ENCODE peak calls at places on chromosome 22, in seven cellular contexts. T, Z, P, F, H, Y and B are unnamed samples.

GRCh38 chr22:37659066-37659896 is 758 bp downstream of the PDXP start:
- DNase-seq in T (no peak), Z (no peak), P (no peak), F (no peak), H (no peak), Y (no peak), B (no peak)

GRCh38 chr22:41963453-41964105 is 5.7 kb upstream of the SEPTIN3 start:
- DNase-seq in T (no peak), Z (no peak), P (no peak), F (no peak), H (no peak), Y (no peak), B (no peak)

GRCh38 chr22:47307812-47308211 is 545.4 kb downstream of the TBC1D22A start:
- DNase-seq in T (no peak), Z (no peak), P (no peak), F (no peak), H (no peak), Y (no peak), B (no peak)

GRCh38 chr22:23068096-23068831 is 2.1 kb upstream of the GNAZ start:
- DNase-seq in T (no peak), Z (no peak), P (no peak), F (peak; percentile 11), H (peak; percentile 15), Y (no peak), B (no peak)

GRCh38 chr22:49331878-49332277 is 495.8 kb downstream of the BRD1 start:
- DNase-seq in T (no peak), Z (no peak), P (no peak), F (no peak), H (no peak), Y (no peak), B (no peak)

GRCh38 chr22:49967333-49968241 is 7.0 kb downstream of the PIM3 start:
- DNase-seq in T (peak; percentile 44), Z (no peak), P (no peak), F (peak; percentile 53), H (peak; percentile 33), Y (peak; percentile 7), B (no peak)

GRCh38 chr22:27986459-27986858 is 67.4 kb upstream of the PITPNB start:
- DNase-seq in T (no peak), Z (no peak), P (no peak), F (no peak), H (peak; percentile 19), Y (no peak), B (no peak)

GRCh38 chr22:31818481-31819392 is 64.9 kb downstream of the DEPDC5 start:
- DNase-seq in T (no peak), Z (peak; percentile 12), P (no peak), F (no peak), H (no peak), Y (no peak), B (no peak)

GRCh38 chr22:46587492-46588278 is 32.5 kb upstream of the GRAMD4 start:
- DNase-seq in T (no peak), Z (no peak), P (no peak), F (no peak), H (peak; percentile 28), Y (no peak), B (no peak)

GRCh38 chr22:20021196-20022181 is 579 bp downstream of the TANGO2 start:
- DNase-seq in T (peak; percentile 57), Z (peak; percentile 25), P (no peak), F (no peak), H (no peak), Y (no peak), B (no peak)

GRCh38 chr22:30238661-30239420 is 7.7 kb downstream of the LIF start:
- DNase-seq in T (no peak), Z (no peak), P (peak; percentile 58), F (peak; percentile 71), H (peak; percentile 70), Y (no peak), B (no peak)

GRCh38 chr22:30212363-30212995 is 34.1 kb downstream of the LIF start:
- DNase-seq in T (peak; percentile 87), Z (peak; percentile 60), P (peak; percentile 98), F (peak; percentile 51), H (no peak), Y (no peak), B (peak; percentile 97)

GRCh38 chr22:24989135-24989534 is 36.6 kb downstream of the KIAA1671 start:
- DNase-seq in T (no peak), Z (no peak), P (no peak), F (no peak), H (no peak), Y (no peak), B (no peak)

GRCh38 chr22:31036671-31037550 is 44.2 kb upstream of the SMTN start:
- DNase-seq in T (no peak), Z (no peak), P (no peak), F (peak; percentile 73), H (no peak), Y (no peak), B (no peak)

GRCh38 chr22:22553735-22554134 is 5.3 kb downstream of the PRAME start:
- DNase-seq in T (no peak), Z (no peak), P (no peak), F (no peak), H (no peak), Y (no peak), B (no peak)

GRCh38 chr22:17980638-17981051 is 43.7 kb downstream of the MICAL3 start:
- DNase-seq in T (peak; percentile 40), Z (no peak), P (no peak), F (no peak), H (no peak), Y (no peak), B (no peak)

GRCh38 chr22:50544746-50545253 is 899 bp upstream of the KLHDC7B start:
- DNase-seq in T (peak; percentile 55), Z (no peak), P (no peak), F (no peak), H (no peak), Y (no peak), B (no peak)

GRCh38 chr22:19942886-19943664 is 1.5 kb upstream of the TXNRD2 start:
- DNase-seq in T (no peak), Z (peak; percentile 76), P (peak; percentile 61), F (peak; percentile 52), H (peak; percentile 26), Y (no peak), B (peak; percentile 19)

GRCh38 chr22:49691256-49691655 is 136.4 kb downstream of the BRD1 start:
- DNase-seq in T (no peak), Z (no peak), P (no peak), F (no peak), H (peak; percentile 7), Y (no peak), B (no peak)

GRCh38 chr22:30763815-30764686 is 69.4 kb downstream of the OSBP2 start:
- DNase-seq in T (peak; percentile 52), Z (peak; percentile 55), P (peak; percentile 69), F (no peak), H (peak; percentile 80), Y (no peak), B (peak; percentile 39)

GRCh38 chr22:45585437-45585755 is 82.7 kb downstream of the FBLN1 start:
- DNase-seq in T (no peak), Z (no peak), P (no peak), F (peak; percentile 38), H (no peak), Y (no peak), B (no peak)

GRCh38 chr22:46028069-46028991 is 51.4 kb upstream of the WNT7B start:
- DNase-seq in T (no peak), Z (no peak), P (no peak), F (peak; percentile 20), H (no peak), Y (no peak), B (no peak)

GRCh38 chr22:19663821-19664325 is 50.4 kb upstream of the SEPTIN5 start:
- DNase-seq in T (no peak), Z (no peak), P (no peak), F (peak; percentile 57), H (no peak), Y (no peak), B (no peak)

GRCh38 chr22:36277482-36278291 is 24.8 kb downstream of the APOL1 start:
- DNase-seq in T (no peak), Z (no peak), P (no peak), F (peak; percentile 67), H (peak; percentile 90), Y (no peak), B (no peak)

GRCh38 chr22:50475652-50476002 is 792 bp upstream of the SBF1 start:
- DNase-seq in T (no peak), Z (no peak), P (no peak), F (no peak), H (no peak), Y (no peak), B (no peak)

GRCh38 chr22:49104434-49104833 is 723.2 kb downstream of the BRD1 start:
- DNase-seq in T (no peak), Z (no peak), P (no peak), F (no peak), H (no peak), Y (no peak), B (no peak)

GRCh38 chr22:43163241-43163795 is 12.0 kb downstream of the TSPO start:
- DNase-seq in T (no peak), Z (no peak), P (no peak), F (no peak), H (no peak), Y (no peak), B (no peak)

GRCh38 chr22:39943366-39943765 is 16.8 kb upstream of the TMA7B start:
- DNase-seq in T (no peak), Z (no peak), P (no peak), F (no peak), H (peak; percentile 83), Y (no peak), B (no peak)
- TF ChIP-seq CTCF in T (no peak), Z (no peak), P (no peak), F (no peak), H (peak; percentile 65), Y (no peak), B (no peak)

GRCh38 chr22:44369241-44369652 is 56.5 kb upstream of the SHISAL1 start:
- DNase-seq in T (no peak), Z (no peak), P (no peak), F (no peak), H (peak; percentile 79), Y (no peak), B (no peak)
- TF ChIP-seq CTCF in T (no peak), Z (no peak), P (no peak), F (no peak), H (peak; percentile 74), Y (no peak), B (peak; percentile 21)

GRCh38 chr22:26536056-26536761 is 23.9 kb upstream of the TFIP11 start:
- DNase-seq in T (no peak), Z (no peak), P (no peak), F (no peak), H (no peak), Y (no peak), B (no peak)
- TF ChIP-seq CTCF in T (no peak), Z (no peak), P (no peak), F (no peak), H (no peak), Y (no peak), B (no peak)

GRCh38 chr22:34102633-34103032 is 182.4 kb upstream of the LARGE1 start:
- DNase-seq in T (no peak), Z (no peak), P (no peak), F (no peak), H (peak; percentile 34), Y (no peak), B (no peak)

GRCh38 chr22:34099278-34099677 is 179.0 kb upstream of the LARGE1 start:
- DNase-seq in T (no peak), Z (no peak), P (no peak), F (no peak), H (no peak), Y (no peak), B (no peak)

DNA sequence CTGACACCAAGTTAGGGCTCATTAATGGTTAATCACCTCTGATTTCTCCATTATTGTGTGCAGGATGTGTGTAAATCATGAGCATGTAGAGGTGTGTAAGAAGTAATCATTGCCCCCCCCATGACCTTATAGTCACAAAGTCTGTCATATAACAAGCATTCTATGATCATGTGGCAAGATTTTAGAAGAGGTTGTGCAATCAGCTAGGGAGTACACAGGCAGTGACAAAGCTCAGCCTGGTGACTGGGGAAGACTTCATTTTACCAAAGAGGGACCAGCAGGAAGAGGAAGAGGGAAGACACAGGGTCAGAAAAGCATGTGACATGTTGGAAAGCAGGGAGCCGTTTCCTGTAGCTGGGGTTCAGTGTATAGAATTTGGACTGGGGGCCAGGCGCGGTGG is 176.5 kb upstream of the LARGE1 start:
- DNase-seq in T (no peak), Z (no peak), P (no peak), F (no peak), H (no peak), Y (no peak), B (no peak)
- TF ChIP-seq CTCF in T (no peak), Z (no peak), P (no peak), F (no peak), H (no peak), Y (no peak), B (no peak)